ENCODE peak calls at places on chromosomes 16 and 17, in five cellular contexts. B is GM23248; N is HAP-1; R is adipocyte; M is CD8-positive, alpha-beta memory T cell. D is an unnamed sample.

GRCh38 chr17:75637143-75637538 is 3.9 kb downstream of the SMIM5 start:
- DNase-seq in N (no peak), M (no peak), R (no peak), B (no peak), D (no peak)

GRCh38 chr17:21358682-21359482 is 17.3 kb upstream of the KCNJ12 start:
- DNase-seq in R (peak; percentile 42), B (peak; percentile 75), N (no peak), M (no peak), D (no peak)

GRCh38 chr17:15382866-15383265 is 41.5 kb upstream of the TEKT3 start:
- DNase-seq in B (no peak), R (no peak), N (no peak), M (no peak), D (no peak)

GRCh38 chr16:53948734-53949430 is 244.9 kb downstream of the FTO start:
- DNase-seq in N (no peak), R (no peak), B (no peak), M (no peak), D (no peak)

GRCh38 chr16:59210955-59211541 is 476.9 kb upstream of the GOT2 start:
- DNase-seq in N (peak; percentile 57), B (peak; percentile 22), M (no peak), R (peak; percentile 51), D (no peak)

GRCh38 chr17:72426948-72427760 is 306.3 kb downstream of the SOX9 start:
- DNase-seq in M (no peak), N (no peak), B (no peak), R (no peak), D (no peak)

GRCh38 chr17:6313835-6314234 is 121.1 kb downstream of the AIPL1 start:
- DNase-seq in M (no peak), R (no peak), B (no peak), N (no peak), D (no peak)

GRCh38 chr16:27775254-27775653 is 225.3 kb downstream of the KATNIP start:
- DNase-seq in R (no peak), B (no peak), M (no peak), N (no peak), D (no peak)

GRCh38 chr17:61833536-61834203 is 29.7 kb downstream of the BRIP1 start:
- DNase-seq in R (peak; percentile 68), N (peak; percentile 24), M (no peak), B (peak; percentile 77), D (no peak)

GRCh38 chr17:6140188-6140587 is 70.0 kb downstream of the WSCD1 start:
- DNase-seq in M (no peak), R (no peak), B (no peak), N (no peak), D (no peak)

DNA sequence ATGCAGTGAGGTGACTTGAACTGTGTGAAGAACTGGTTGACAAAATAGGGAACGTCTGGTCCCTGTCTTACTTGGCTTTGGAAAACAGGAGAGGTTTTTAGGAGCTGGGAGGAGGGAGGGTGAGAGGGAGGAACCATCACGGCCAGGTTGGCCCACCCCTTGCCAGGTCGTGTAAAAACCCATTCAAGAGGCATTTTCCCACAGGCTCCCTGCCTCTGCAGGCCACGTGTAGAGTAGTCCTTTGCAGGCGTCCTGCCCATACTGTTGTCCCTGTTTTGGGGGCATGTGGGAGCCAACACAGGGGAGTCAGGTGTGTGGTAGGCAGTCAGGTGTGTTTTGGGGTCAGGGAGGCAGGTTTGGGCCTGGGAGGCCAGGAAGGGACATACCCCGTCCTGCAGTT is 169.4 kb downstream of the RAB11FIP4 start:
- DNase-seq in N (no peak), M (no peak), R (peak; percentile 36), B (peak; percentile 66), D (no peak)
- H3K4me1 ChIP-seq in N (peaks cover 2% of the 10 kb centered on the region), M (no peaks in the 10 kb centered on the region), R (peaks cover 50% of the 10 kb centered on the region), B (peaks cover 34% of the 10 kb centered on the region), D (peaks cover 49% of the 10 kb centered on the region)

GRCh38 chr16:71443714-71444113 is 1.9 kb upstream of the TLE7 start:
- DNase-seq in M (no peak), N (no peak), R (no peak), B (no peak), D (no peak)

GRCh38 chr16:71453051-71453450 is 9.0 kb downstream of the ZNF23 start:
- DNase-seq in N (no peak), M (no peak), B (no peak), R (no peak), D (no peak)

GRCh38 chr16:71449020-71449419 is 7.2 kb upstream of the TLE7 start:
- DNase-seq in N (no peak), M (no peak), B (no peak), R (peak; percentile 5), D (no peak)

DNA sequence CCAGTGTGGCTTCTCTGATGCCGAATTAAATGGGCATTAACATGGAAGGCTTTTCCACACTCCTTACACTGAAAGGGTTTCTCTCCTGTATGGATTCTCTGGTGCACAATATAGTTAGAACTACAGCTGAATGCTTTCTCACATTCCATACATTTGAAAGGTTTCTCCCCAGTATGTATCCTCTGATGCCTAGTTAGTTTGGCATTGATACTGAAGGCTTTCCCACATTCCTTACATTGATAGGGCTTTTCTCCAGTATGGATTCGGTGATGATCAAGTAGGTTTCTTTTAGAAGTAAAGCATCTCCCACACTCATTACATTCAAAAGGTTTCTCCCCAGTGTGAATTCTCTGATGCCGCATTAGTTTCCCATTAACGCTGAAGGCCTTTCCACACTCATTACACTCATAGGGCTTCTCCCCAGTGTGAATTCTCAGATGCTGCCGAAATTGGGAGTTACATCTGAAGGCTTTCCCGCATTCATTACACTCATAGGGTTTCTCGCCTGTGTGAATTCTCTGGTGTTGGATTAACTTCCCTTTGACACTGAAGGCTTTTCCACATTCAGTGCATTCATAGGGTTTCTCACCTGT is 6.5 kb upstream of the TLE7 start:
- DNase-seq in M (no peak), R (no peak), B (no peak), N (no peak), D (no peak)
- H3K4me3 ChIP-seq in M (no peak overlapping the region), R (peak overlapping the region; percentile 70), B (peak overlapping the region; percentile 5), N (no peak overlapping the region), D (no peak overlapping the region)

GRCh38 chr17:66348605-66349165 is 46.3 kb downstream of the PRKCA start:
- DNase-seq in B (peak; percentile 78), N (peak; percentile 25), R (peak; percentile 68), M (no peak), D (no peak)
- H3K4me1 ChIP-seq in B (peaks cover 23% of the 10 kb centered on the region), N (peaks cover 6% of the 10 kb centered on the region), R (peaks cover 20% of the 10 kb centered on the region), M (peaks cover 32% of the 10 kb centered on the region), D (no peaks in the 10 kb centered on the region)

DNA sequence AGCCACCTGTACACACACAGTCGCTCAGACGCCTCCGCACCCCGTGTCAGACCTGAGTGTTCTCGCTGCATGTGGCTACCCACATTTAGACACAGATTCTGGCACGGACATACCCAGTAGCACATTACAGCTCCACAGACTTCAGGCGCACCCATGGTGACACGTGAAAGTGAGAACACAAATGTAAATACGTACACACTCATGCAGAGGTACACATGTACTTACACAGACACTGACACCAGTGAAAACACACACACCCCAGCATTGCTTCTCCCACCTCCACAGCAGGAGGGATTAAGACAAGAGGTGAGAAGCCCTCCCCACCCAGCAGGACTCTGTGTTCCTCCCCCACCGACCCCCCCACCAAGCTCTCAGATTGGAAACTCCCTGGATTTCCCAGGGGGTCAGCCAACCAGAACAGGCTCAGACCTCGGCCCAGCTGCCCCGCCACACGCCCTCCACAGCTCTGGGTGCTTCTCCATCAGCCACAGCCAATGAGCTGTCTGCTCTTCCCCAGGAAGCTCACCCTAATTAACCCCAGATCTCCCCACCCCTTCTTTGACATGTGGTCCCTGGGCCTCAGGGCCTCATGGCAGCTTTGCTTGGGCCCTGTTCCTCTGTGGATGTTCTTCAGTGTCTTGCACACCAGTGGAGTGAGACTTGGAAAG is 5.3 kb upstream of the FOXN1 start:
- DNase-seq in N (no peak), R (no peak), B (no peak), M (no peak), D (no peak)
- H3K4me3 ChIP-seq in N (no peak overlapping the region), R (no peak overlapping the region), B (no peak overlapping the region), M (no peak overlapping the region), D (no peak overlapping the region)

GRCh38 chr16:81706327-81707295 is 72.5 kb upstream of the PLCG2 start:
- DNase-seq in R (no peak), B (no peak), M (no peak), N (no peak), D (no peak)

GRCh38 chr16:81709369-81709900 is 69.7 kb upstream of the PLCG2 start:
- DNase-seq in B (no peak), M (no peak), N (no peak), R (no peak), D (no peak)

GRCh38 chr16:81705261-81705660 is 73.8 kb upstream of the PLCG2 start:
- DNase-seq in N (no peak), B (no peak), M (no peak), R (no peak), D (no peak)

GRCh38 chr16:81708459-81709368 is 70.4 kb upstream of the PLCG2 start:
- DNase-seq in M (no peak), N (no peak), R (no peak), B (no peak), D (no peak)

GRCh38 chr16:81707411-81708321 is 71.4 kb upstream of the PLCG2 start:
- DNase-seq in R (peak; percentile 28), N (no peak), M (no peak), B (peak; percentile 80), D (no peak)
- H3K4me1 ChIP-seq in R (peaks cover 31% of the 10 kb centered on the region), N (no peaks in the 10 kb centered on the region), M (no peaks in the 10 kb centered on the region), B (peaks cover 23% of the 10 kb centered on the region), D (peaks cover 67% of the 10 kb centered on the region)

GRCh38 chr16:69064164-69064563 is 41.3 kb upstream of the HAS3 start:
- DNase-seq in N (no peak), M (no peak), R (peak; percentile 32), B (peak; percentile 72), D (no peak)
- H3K4me3 ChIP-seq in N (no peak overlapping the region), M (no peak overlapping the region), R (no peak overlapping the region), B (no peak overlapping the region), D (no peak overlapping the region)